ENCODE peak calls at places on chromosomes 1 and 21, in four cellular contexts. Y is hippocampal formation, U is AG08395, A is NCI-H774. X is an unnamed sample.

GRCh38 chr1:115478933-115479551 is 141.0 kb upstream of the NGF start:
- DNase-seq in A (peak), Y (no peak), U (no peak), X (peak)

GRCh38 chr1:2596530-2597333 is 10.2 kb downstream of the PRXL2B start:
- DNase-seq in Y (no peak), A (no peak), U (no peak), X (no peak)

GRCh38 chr1:24575905-24576587 is 20.2 kb downstream of the NCMAP start:
- DNase-seq in Y (no peak), A (no peak), U (no peak), X (peak)

GRCh38 chr1:26781206-26781825 is 6.4 kb upstream of the PIGV start:
- DNase-seq in A (no peak), Y (no peak), U (no peak), X (no peak)

GRCh38 chr1:119329521-119329920 is 39.1 kb upstream of the HAO2 start:
- DNase-seq in U (no peak), Y (no peak), A (no peak), X (no peak)

GRCh38 chr21:44322621-44323325 is 16.4 kb downstream of the CFAP410 start:
- DNase-seq in A (no peak), Y (no peak), U (no peak), X (peak)

GRCh38 chr1:119647734-119648619 is at the start of gene ZNF697:
- DNase-seq in U (peak), A (peak), Y (peak), X (peak)

GRCh38 chr21:28867401-28867800 is 125.3 kb downstream of the LTN1 start:
- DNase-seq in Y (no peak), U (peak), A (no peak), X (no peak)

GRCh38 chr1:107794571-107794970 is 170.4 kb downstream of the VAV3 start:
- DNase-seq in Y (no peak), A (no peak), U (no peak), X (no peak)

GRCh38 chr1:210633636-210634035 is 304.9 kb downstream of the HHAT start:
- DNase-seq in U (no peak), Y (peak), A (peak), X (peak)

GRCh38 chr21:36803801-36804452 is 105.0 kb downstream of the SIM2 start:
- DNase-seq in A (no peak), U (no peak), Y (no peak), X (no peak)

GRCh38 chr1:28104866-28105467 is 16.6 kb upstream of the EYA3 start:
- DNase-seq in A (peak), U (peak), Y (peak), X (peak)

GRCh38 chr1:5596651-5597050 is 395.6 kb downstream of the NPHP4 start:
- DNase-seq in A (no peak), U (no peak), Y (no peak), X (no peak)

GRCh38 chr21:38965910-38966504 is 160.3 kb downstream of the ETS2 start:
- DNase-seq in Y (no peak), A (peak), U (no peak), X (no peak)

GRCh38 chr1:20216574-20216973 is 30.3 kb upstream of the PLA2G2C start:
- DNase-seq in Y (no peak), U (peak), A (no peak), X (no peak)

GRCh38 chr1:208329291-208329690 is 85.1 kb upstream of the PLXNA2 start:
- DNase-seq in U (peak), Y (no peak), A (no peak), X (no peak)

GRCh38 chr1:83102630-83103071 is 896.3 kb downstream of the TTLL7 start:
- DNase-seq in A (peak), U (peak), Y (no peak), X (no peak)

GRCh38 chr1:109619655-109620395 is at the start of gene AMPD2:
- DNase-seq in A (peak), U (peak), Y (no peak), X (peak)

GRCh38 chr1:207815913-207816312 is 64.1 kb downstream of the CD46 start:
- DNase-seq in A (no peak), Y (no peak), U (peak), X (no peak)

GRCh38 chr1:186802388-186802787 is 26.4 kb upstream of the PLA2G4A start:
- DNase-seq in U (no peak), Y (no peak), A (no peak), X (no peak)

GRCh38 chr1:18939398-18940302 is 16.8 kb downstream of the IFFO2 start:
- DNase-seq in A (no peak), Y (no peak), U (peak), X (no peak)

GRCh38 chr1:179091691-179092165 is 9.9 kb downstream of the TOR3A start:
- DNase-seq in Y (no peak), A (no peak), U (peak), X (no peak)

GRCh38 chr1:109277434-109278204 is 5.3 kb downstream of the PSRC1 start:
- DNase-seq in Y (peak), U (peak), A (peak), X (peak)

GRCh38 chr1:100187912-100188311 is 9.9 kb upstream of the LRRC39 start:
- DNase-seq in A (no peak), Y (peak), U (peak), X (peak)

GRCh38 chr1:205257735-205258134 is 30.0 kb downstream of the TMCC2 start:
- DNase-seq in A (no peak), Y (peak), U (no peak), X (peak)

GRCh38 chr1:84505167-84506001 is 802 bp upstream of the SPATA1 start:
- DNase-seq in U (peak), Y (no peak), A (peak), X (peak)

GRCh38 chr1:61506231-61506630 is 218.7 kb downstream of the TM2D1 start:
- DNase-seq in U (no peak), A (no peak), Y (no peak), X (no peak)

X was measured in Ammon's horn.